ENCODE peak calls at places on chromosomes 16 and 17, in eight cellular contexts. Y is natural killer cell, H is left ventricle myocardium inferior, D is lower leg skin, R is bronchial epithelial cell, O is endothelial cell, C is colonic mucosa, A is endodermal cell. K is an unnamed sample.

GRCh38 chr16:27253526-27253930 is 15.0 kb downstream of the NSMCE1 start:
- DNase-seq in O (no peak), D (no peak), H (no peak), Y (no peak), A (no peak), C (no peak), R (peak; percentile 89), K (no peak)

GRCh38 chr17:2828396-2829038 is 32.3 kb downstream of the RAP1GAP2 start:
- DNase-seq in C (peak; percentile 87), A (peak; percentile 99), O (peak; percentile 89), Y (peak; percentile 85), D (peak; percentile 33), R (no peak), H (peak; percentile 70), K (peak; percentile 80)

GRCh38 chr16:28326881-28327610 is 34.7 kb downstream of the SBK1 start:
- DNase-seq in O (peak; percentile 78), C (peak; percentile 60), Y (peak; percentile 51), D (no peak), R (peak; percentile 31), H (peak; percentile 37), A (peak; percentile 91), K (peak; percentile 79)

GRCh38 chr16:50924759-50925545 is 183.1 kb downstream of the CYLD start:
- DNase-seq in H (no peak), Y (no peak), O (no peak), C (no peak), A (no peak), R (peak; percentile 62), D (no peak), K (no peak)

GRCh38 chr16:69326172-69326873 is 4.1 kb downstream of the PDF start:
- DNase-seq in H (no peak), O (no peak), A (no peak), R (no peak), C (peak; percentile 72), Y (no peak), D (no peak), K (no peak)

GRCh38 chr17:41522301-41523224 is 3.9 kb upstream of the KRT15 start:
- DNase-seq in H (no peak), Y (no peak), R (peak; percentile 90), O (no peak), A (no peak), D (no peak), C (peak; percentile 56), K (no peak)

GRCh38 chr16:70467608-70468007 is 13.2 kb downstream of the FCSK start:
- DNase-seq in A (no peak), C (no peak), Y (no peak), D (no peak), H (no peak), O (no peak), R (no peak), K (no peak)

GRCh38 chr16:47018223-47018891 is 44.9 kb upstream of the DNAJA2 start:
- DNase-seq in A (peak; percentile 74), H (no peak), O (peak; percentile 49), D (no peak), Y (no peak), R (peak; percentile 52), C (peak; percentile 28), K (peak; percentile 56)

GRCh38 chr16:72986011-72986410 is 61.9 kb downstream of the ZFHX3 start:
- DNase-seq in D (peak; percentile 76), H (peak; percentile 82), A (peak; percentile 48), R (no peak), Y (no peak), C (no peak), O (no peak), K (no peak)

GRCh38 chr17:807146-808002 is 25.2 kb downstream of the MRM3 start:
- DNase-seq in C (no peak), H (no peak), D (no peak), O (no peak), A (no peak), Y (no peak), R (no peak), K (no peak)

GRCh38 chr17:34163681-34164080 is 91.4 kb upstream of the CCL2 start:
- DNase-seq in A (peak; percentile 87), H (no peak), Y (no peak), C (no peak), D (no peak), O (peak; percentile 39), R (no peak), K (peak; percentile 24)

GRCh38 chr16:20612551-20613470 is 36.6 kb upstream of the ACSM2B start:
- DNase-seq in A (no peak), C (peak; percentile 52), Y (no peak), O (no peak), H (peak; percentile 66), D (no peak), R (no peak), K (no peak)

GRCh38 chr16:68403704-68404103 is 44.6 kb downstream of the SMPD3 start:
- DNase-seq in C (no peak), Y (no peak), D (no peak), A (no peak), O (no peak), H (no peak), R (no peak), K (no peak)

GRCh38 chr17:8981443-8981842 is 15.9 kb upstream of the PIK3R5 start:
- DNase-seq in A (no peak), R (no peak), D (no peak), O (no peak), C (no peak), Y (no peak), H (no peak), K (no peak)

GRCh38 chr16:84190731-84191388 is at the start of gene ADAD2:
- DNase-seq in C (no peak), A (peak; percentile 85), R (no peak), H (no peak), O (no peak), D (no peak), Y (no peak), K (no peak)

GRCh38 chr16:68901910-68902309 is 58.6 kb downstream of the TANGO6 start:
- DNase-seq in H (no peak), O (no peak), D (no peak), A (no peak), R (peak; percentile 63), C (no peak), Y (no peak), K (no peak)

GRCh38 chr17:323181-323580 is 29.4 kb downstream of the RPH3AL start:
- DNase-seq in D (no peak), Y (no peak), R (no peak), C (no peak), O (no peak), H (no peak), A (peak; percentile 39), K (no peak)

GRCh38 chr16:66376577-66377326 is 10.3 kb downstream of the CDH5 start:
- DNase-seq in A (no peak), H (no peak), C (no peak), D (no peak), R (no peak), O (no peak), Y (no peak), K (no peak)

GRCh38 chr17:79992657-79993389 is 42.8 kb downstream of the TBC1D16 start:
- DNase-seq in H (no peak), O (no peak), C (no peak), R (no peak), D (no peak), A (no peak), Y (no peak), K (no peak)

GRCh38 chr17:79991140-79991923 is 44.3 kb downstream of the TBC1D16 start:
- DNase-seq in Y (peak; percentile 47), H (peak; percentile 83), A (peak; percentile 98), D (peak; percentile 60), O (peak; percentile 79), C (peak; percentile 92), R (peak; percentile 63), K (peak; percentile 93)

GRCh38 chr17:79993390-79994221 is 42.1 kb downstream of the TBC1D16 start:
- DNase-seq in C (peak; percentile 78), A (peak; percentile 88), Y (no peak), O (no peak), R (peak; percentile 83), D (peak; percentile 86), H (peak; percentile 81), K (peak; percentile 80)

GRCh38 chr17:79990704-79991103 is 45.0 kb downstream of the TBC1D16 start:
- DNase-seq in D (no peak), C (no peak), R (no peak), A (no peak), Y (no peak), O (no peak), H (no peak), K (no peak)

DNA sequence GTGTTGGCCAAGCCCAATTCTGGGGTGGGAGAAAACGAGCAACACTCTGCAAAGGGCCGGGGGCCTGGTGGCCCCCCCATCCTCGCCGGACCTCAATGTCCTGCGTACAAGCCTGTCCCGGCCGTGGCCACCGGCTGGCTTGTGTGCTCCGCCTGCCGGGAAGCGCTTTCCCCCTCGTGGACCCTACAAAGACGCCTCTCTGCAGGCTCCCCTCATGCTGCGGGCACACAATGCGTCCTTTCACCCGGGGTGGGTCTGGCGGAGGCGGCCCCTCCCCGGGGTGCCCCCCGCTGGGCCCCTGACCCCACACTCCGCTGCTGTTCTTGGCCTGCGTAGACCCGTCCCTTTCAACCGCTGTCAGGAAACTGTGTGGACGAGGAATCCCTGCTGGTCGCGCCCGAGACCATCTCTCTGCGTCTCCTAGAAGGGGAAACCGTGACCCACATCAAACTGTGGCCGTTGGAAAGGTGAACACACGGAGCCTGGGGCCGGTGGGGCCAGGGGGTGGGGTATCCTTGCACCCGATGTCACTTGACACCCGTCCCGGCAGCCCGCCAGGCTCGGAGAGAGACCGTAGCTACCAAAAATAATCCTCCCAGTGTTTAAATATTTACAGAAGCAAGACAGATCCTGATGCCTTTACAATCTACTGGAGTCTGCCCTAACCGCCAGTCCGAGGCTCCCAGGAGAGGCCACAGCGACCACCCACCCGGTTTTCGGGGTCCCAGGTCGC is 43.6 kb downstream of the TBC1D16 start:
- DNase-seq in O (no peak), H (peak; percentile 57), A (no peak), C (peak; percentile 84), Y (no peak), R (no peak), D (no peak), K (peak; percentile 39)
- TF ChIP-seq CTCF in O (no peak), H (peak; percentile 39), A (peak; percentile 36), C (peak; percentile 7), Y (peak; percentile 18), R (no peak), D (no peak), K (no peak)

GRCh38 chr17:44655983-44656700 is at the start of gene MEIOC:
- DNase-seq in Y (no peak), D (no peak), H (no peak), C (no peak), A (peak; percentile 97), R (no peak), O (peak; percentile 24), K (no peak)
- TF ChIP-seq CTCF in Y (no peak), D (no peak), H (no peak), C (no peak), A (peak; percentile 37), R (no peak), O (no peak), K (no peak)

GRCh38 chr17:44761932-44762810 is 3.4 kb downstream of the ADAM11 start:
- DNase-seq in R (no peak), O (no peak), Y (no peak), H (no peak), A (no peak), C (no peak), D (no peak), K (no peak)
- TF ChIP-seq CTCF in R (no peak), O (peak; percentile 37), Y (no peak), H (no peak), A (peak; percentile 29), C (no peak), D (no peak), K (no peak)

DNA sequence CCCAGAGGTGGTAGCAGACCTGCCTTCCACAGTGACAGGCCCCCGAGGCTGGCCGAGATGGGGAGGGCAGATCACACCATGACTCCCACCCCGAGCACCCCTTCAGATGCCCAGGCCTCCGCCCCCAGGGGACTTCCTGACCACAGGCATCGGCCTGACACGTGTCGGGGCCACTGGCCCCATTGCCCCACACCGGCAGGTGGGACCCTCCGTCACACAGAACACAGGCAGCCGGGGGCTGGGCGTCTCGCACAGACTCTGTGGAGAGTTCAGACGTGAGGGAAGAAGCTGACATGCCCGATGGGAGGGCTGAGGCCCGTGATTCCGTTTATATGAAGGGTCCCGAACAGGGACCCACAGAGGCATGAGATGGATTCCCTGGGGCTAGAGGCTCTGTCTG is 51.3 kb upstream of the GNG13 start:
- DNase-seq in Y (no peak), A (no peak), C (no peak), D (no peak), R (no peak), H (no peak), O (no peak), K (no peak)
- TF ChIP-seq CTCF in Y (no peak), A (no peak), C (no peak), D (no peak), R (no peak), H (no peak), O (no peak), K (no peak)